ENCODE peak calls at places on chromosomes 1 and 21, in seven cellular contexts. Z, L, W, F, N, M and P are unnamed samples.

GRCh38 chr1:206591696-206592095 is 20.6 kb downstream of the EIF2D start:
- DNase-seq in Z (no peak), L (no peak), W (no peak), F (no peak), N (no peak), M (no peak), P (no peak)

GRCh38 chr1:16145988-16146887 is 9.6 kb downstream of the EPHA2 start:
- DNase-seq in Z (peak), L (peak), W (peak), F (peak), N (no peak), M (no peak), P (peak)

GRCh38 chr1:224427346-224427745 is 7.3 kb downstream of the WDR26 start:
- DNase-seq in Z (peak), L (peak), W (peak), F (peak), N (no peak), M (peak), P (no peak)

GRCh38 chr1:205512059-205513045 is 7.9 kb downstream of the CDK18 start:
- DNase-seq in Z (no peak), L (peak), W (no peak), F (no peak), N (no peak), M (no peak), P (peak)

GRCh38 chr1:151881479-151881878 is 27.8 kb downstream of the THEM4 start:
- DNase-seq in Z (peak), L (no peak), W (no peak), F (no peak), N (no peak), M (no peak), P (no peak)

GRCh38 chr21:29083306-29083705 is 9.9 kb upstream of the CCT8 start:
- DNase-seq in Z (no peak), L (no peak), W (no peak), F (no peak), N (no peak), M (no peak), P (no peak)

GRCh38 chr1:47650205-47650604 is 212.4 kb downstream of the FOXD2 start:
- DNase-seq in Z (peak), L (peak), W (peak), F (peak), N (no peak), M (peak), P (no peak)

GRCh38 chr1:3317456-3317855 is 137.0 kb upstream of the ARHGEF16 start:
- DNase-seq in Z (no peak), L (no peak), W (no peak), F (no peak), N (no peak), M (no peak), P (no peak)

GRCh38 chr1:34013958-34014737 is 150.3 kb downstream of the HMGB4 start:
- DNase-seq in Z (peak), L (no peak), W (peak), F (peak), N (no peak), M (no peak), P (no peak)

GRCh38 chr1:2983706-2984398 is 37.4 kb upstream of the ACTRT2 start:
- DNase-seq in Z (no peak), L (no peak), W (no peak), F (no peak), N (no peak), M (no peak), P (no peak)

GRCh38 chr1:75614455-75615379 is 3.8 kb upstream of the SLC44A5 start:
- DNase-seq in Z (no peak), L (peak), W (no peak), F (peak), N (no peak), M (peak), P (peak)

GRCh38 chr1:113929750-113930498 is 800 bp downstream of the HIPK1 start:
- DNase-seq in Z (peak), L (peak), W (peak), F (peak), N (peak), M (no peak), P (no peak)

GRCh38 chr1:226149806-226150205 is 36.7 kb downstream of the ACBD3 start:
- DNase-seq in Z (no peak), L (peak), W (peak), F (no peak), N (no peak), M (no peak), P (peak)

GRCh38 chr1:23098463-23099170 is 70.0 kb downstream of the LUZP1 start:
- DNase-seq in Z (peak), L (peak), W (peak), F (peak), N (no peak), M (no peak), P (peak)

GRCh38 chr1:178143730-178144343 is 49.9 kb downstream of the RASAL2 start:
- DNase-seq in Z (peak), L (peak), W (peak), F (no peak), N (no peak), M (no peak), P (no peak)

GRCh38 chr1:151311589-151312331 is 15.5 kb downstream of the PI4KB start:
- DNase-seq in Z (peak), L (peak), W (peak), F (peak), N (peak), M (peak), P (peak)

GRCh38 chr1:39760074-39761008 is 10.8 kb downstream of the OXCT2 start:
- DNase-seq in Z (no peak), L (no peak), W (no peak), F (no peak), N (no peak), M (no peak), P (no peak)

GRCh38 chr1:171811671-171812070 is 29.6 kb upstream of the DNM3 start:
- DNase-seq in Z (no peak), L (no peak), W (no peak), F (no peak), N (no peak), M (no peak), P (no peak)

GRCh38 chr1:74470936-74471335 is 41.5 kb downstream of the LRRC53 start:
- DNase-seq in Z (no peak), L (no peak), W (no peak), F (no peak), N (no peak), M (no peak), P (no peak)

GRCh38 chr1:51303751-51304196 is 26.6 kb downstream of the TTC39A start:
- DNase-seq in Z (no peak), L (no peak), W (peak), F (no peak), N (no peak), M (no peak), P (no peak)